ENCODE peak calls at places on chromosomes 11 and 22, in ten cellular contexts. G is astrocyte of the spinal cord; T is stimulated activated CD4-positive, alpha-beta T cell treated with anti-CD3 and anti-CD28 coated beads, Interleukin-4, amount 100 ng/mL, for 4 hours; K is NCI-H1048; M is CD4-positive, CD25-positive, alpha-beta regulatory T cell; Z is NCI-H1092; S is NCI-H510A treated with DMSO at 0.1 percent for 48 hours; H is GM12865; I is activated CD8-positive, alpha-beta memory T cell treated with anti-CD3 and anti-CD28 coated beads, Interleukin-2, amount 50 U/mL, for 48 hours; L is stomach. V is an unnamed sample.
A peak's percentile ranks its signal among the peaks of the same experiment; 100 is the strongest.

GRCh38 chr11:118215262-118215661 is 9.5 kb downstream of the JAML start:
- DNase-seq in M (no peak), K (no peak), T (no peak), L (no peak), I (no peak), H (peak; percentile 48), Z (no peak), G (no peak), S (no peak), V (no peak)

GRCh38 chr11:128575956-128576340 is 11.4 kb downstream of the ETS1 start:
- DNase-seq in K (no peak), M (no peak), H (no peak), G (peak; percentile 13), L (no peak), Z (peak; percentile 49), T (no peak), I (no peak), S (peak; percentile 35), V (no peak)

GRCh38 chr11:113991718-113992458 is 17.0 kb downstream of the HTR3A start:
- DNase-seq in H (no peak), S (peak; percentile 83), I (no peak), T (no peak), M (no peak), G (no peak), Z (peak; percentile 92), L (no peak), K (no peak), V (no peak)

GRCh38 chr11:132910016-132910760 is 622.1 kb downstream of the OPCML start:
- DNase-seq in G (no peak), S (no peak), M (no peak), L (no peak), T (no peak), H (no peak), Z (no peak), K (no peak), I (no peak), V (no peak)

GRCh38 chr22:41048791-41049717 is 43.3 kb upstream of the EP300 start:
- DNase-seq in M (no peak), H (no peak), Z (no peak), K (no peak), S (no peak), T (no peak), L (peak; percentile 34), I (no peak), G (peak; percentile 68), V (peak; percentile 77)

GRCh38 chr11:81030186-81030585 is 1589.4 kb upstream of the TENM4 start:
- DNase-seq in Z (no peak), L (no peak), M (no peak), G (no peak), I (no peak), T (no peak), K (no peak), H (no peak), S (no peak), V (no peak)

GRCh38 chr11:126162286-126163030 is 49.0 kb downstream of the RPUSD4 start:
- DNase-seq in M (no peak), I (no peak), T (no peak), G (no peak), S (peak; percentile 46), K (no peak), Z (no peak), H (no peak), L (no peak), V (no peak)

GRCh38 chr11:2263724-2264360 is 6.5 kb downstream of the ASCL2 start:
- DNase-seq in T (no peak), H (no peak), M (no peak), K (no peak), I (no peak), Z (no peak), G (no peak), S (no peak), L (no peak), V (no peak)

GRCh38 chr11:119198925-119199324 is 7.2 kb upstream of the CBL start:
- DNase-seq in Z (no peak), K (no peak), L (no peak), T (no peak), H (no peak), I (no peak), G (no peak), M (no peak), S (no peak), V (no peak)

GRCh38 chr11:120244476-120244875 is 4.5 kb downstream of the POU2F3 start:
- DNase-seq in T (no peak), I (no peak), Z (no peak), M (no peak), K (no peak), S (no peak), L (no peak), H (peak; percentile 18), G (peak; percentile 44), V (no peak)

GRCh38 chr11:44006882-44007495 is 40.8 kb upstream of the ACCSL start:
- DNase-seq in M (no peak), G (no peak), H (no peak), Z (no peak), L (peak; percentile 17), S (no peak), T (no peak), K (no peak), I (peak; percentile 26), V (peak; percentile 35)

GRCh38 chr22:43228330-43228729 is 41.4 kb upstream of the TTLL12 start:
- DNase-seq in I (peak; percentile 68), G (peak; percentile 5), H (peak; percentile 31), L (peak; percentile 43), K (no peak), Z (no peak), M (no peak), S (no peak), T (no peak), V (no peak)

GRCh38 chr11:2885676-2886081 is at the start of gene CDKN1C:
- DNase-seq in I (peak; percentile 88), L (peak; percentile 92), G (peak; percentile 86), H (peak; percentile 76), Z (peak; percentile 81), M (peak; percentile 87), K (peak; percentile 65), T (peak; percentile 78), S (peak; percentile 11), V (peak; percentile 91)

GRCh38 chr22:21990449-21991308 is 8.1 kb upstream of the TOP3B start:
- DNase-seq in I (no peak), L (no peak), S (no peak), Z (no peak), G (no peak), T (no peak), H (no peak), K (no peak), M (no peak), V (no peak)

GRCh38 chr22:26229910-26230309 is 60.6 kb downstream of the SEZ6L start:
- DNase-seq in L (no peak), Z (no peak), T (no peak), G (no peak), H (no peak), M (no peak), S (no peak), K (no peak), I (no peak), V (no peak)

V was measured in ureter.